ENCODE peak calls at places on chromosomes 16 and 17, in six cellular contexts. U is skeletal muscle cell; B is naive B cell; I is stimulated activated CD4-positive, alpha-beta T cell treated with anti-CD3 and anti-CD28 coated beads, TNF-alpha, amount 100 ng/mL, for 48 hours; W is right cardiac atrium; C is NB4. R is an unnamed sample.

GRCh38 chr16:66952430-66953139 is 8.5 kb upstream of the CES3 start:
- DNase-seq in C (no peak), B (no peak), U (no peak), I (no peak), W (no peak), R (no peak)

GRCh38 chr17:29212681-29213121 is 32.5 kb upstream of the MYO18A start:
- DNase-seq in B (no peak), I (no peak), U (no peak), W (no peak), C (no peak), R (no peak)

GRCh38 chr17:41918392-41919164 is at the start of gene ACLY:
- DNase-seq in I (peak), B (peak), U (peak), C (peak), W (peak), R (peak)

GRCh38 chr17:77408284-77408683 is 267.5 kb downstream of the SEC14L1 start:
- DNase-seq in W (no peak), B (no peak), I (no peak), C (no peak), U (no peak), R (no peak)

GRCh38 chr16:85980686-85981085 is 81.7 kb downstream of the IRF8 start:
- DNase-seq in C (no peak), U (no peak), I (no peak), W (no peak), B (no peak), R (no peak)

GRCh38 chr16:14249291-14250032 is 178.3 kb downstream of the MRTFB start:
- DNase-seq in U (no peak), B (peak), C (peak), W (no peak), I (peak), R (peak)

GRCh38 chr17:38915639-38915995 is 9.8 kb upstream of the LASP1NB start:
- DNase-seq in U (no peak), C (no peak), B (no peak), I (no peak), W (peak), R (no peak)

GRCh38 chr16:50683689-50684374 is 2.7 kb upstream of the SNX20 start:
- DNase-seq in C (peak), U (no peak), B (peak), I (no peak), W (no peak), R (peak)